ENCODE peak calls at places on chromosomes 6 and 20, in ten cellular contexts. J is IMR-90, I is stomach, S is A549, R is spleen, W is HCT116, E is tibial nerve, N is GM12891, M is heart left ventricle, V is transverse colon. X is an unnamed sample.

GRCh38 chr6:90184334-90185298 is 112.0 kb downstream of the BACH2 start:
- DNase-seq in M (no peak), N (no peak), V (no peak), J (peak; percentile 73), W (peak; percentile 15), E (no peak), R (no peak), S (no peak), I (peak; percentile 63), X (no peak)

GRCh38 chr6:108497883-108498282 is 62.8 kb upstream of the FOXO3 start:
- DNase-seq in N (no peak), J (peak; percentile 35), V (peak; percentile 12), E (no peak), W (peak; percentile 36), M (no peak), S (peak; percentile 4), R (no peak), I (no peak), X (no peak)

GRCh38 chr20:40664891-40665290 is 24.1 kb downstream of the MAFB start:
- DNase-seq in S (no peak), E (no peak), I (no peak), J (no peak), W (no peak), N (no peak), M (no peak), V (no peak), R (no peak), X (no peak)

GRCh38 chr6:121491576-121491975 is 56.1 kb downstream of the GJA1 start:
- DNase-seq in N (no peak), R (no peak), J (peak; percentile 16), E (no peak), W (no peak), S (no peak), M (no peak), V (no peak), I (no peak), X (no peak)

GRCh38 chr6:40695114-40695513 is 108.0 kb upstream of the LRFN2 start:
- DNase-seq in W (no peak), M (no peak), S (no peak), E (no peak), V (no peak), J (peak; percentile 1), N (no peak), R (no peak), I (no peak), X (no peak)

GRCh38 chr20:35111141-35111888 is 18.7 kb upstream of the TRPC4AP start:
- DNase-seq in W (no peak), R (no peak), E (no peak), V (no peak), M (no peak), J (peak; percentile 87), N (no peak), I (no peak), S (no peak), X (peak; percentile 64)

GRCh38 chr6:20366082-20366834 is 35.4 kb upstream of the E2F3 start:
- DNase-seq in J (no peak), N (no peak), M (no peak), I (no peak), E (no peak), V (peak; percentile 9), R (no peak), S (no peak), W (no peak), X (no peak)

GRCh38 chr6:128438311-128438916 is 82.0 kb downstream of the PTPRK start:
- DNase-seq in R (no peak), W (no peak), V (no peak), N (no peak), E (no peak), M (peak; percentile 34), I (no peak), J (no peak), S (no peak), X (no peak)

DNA sequence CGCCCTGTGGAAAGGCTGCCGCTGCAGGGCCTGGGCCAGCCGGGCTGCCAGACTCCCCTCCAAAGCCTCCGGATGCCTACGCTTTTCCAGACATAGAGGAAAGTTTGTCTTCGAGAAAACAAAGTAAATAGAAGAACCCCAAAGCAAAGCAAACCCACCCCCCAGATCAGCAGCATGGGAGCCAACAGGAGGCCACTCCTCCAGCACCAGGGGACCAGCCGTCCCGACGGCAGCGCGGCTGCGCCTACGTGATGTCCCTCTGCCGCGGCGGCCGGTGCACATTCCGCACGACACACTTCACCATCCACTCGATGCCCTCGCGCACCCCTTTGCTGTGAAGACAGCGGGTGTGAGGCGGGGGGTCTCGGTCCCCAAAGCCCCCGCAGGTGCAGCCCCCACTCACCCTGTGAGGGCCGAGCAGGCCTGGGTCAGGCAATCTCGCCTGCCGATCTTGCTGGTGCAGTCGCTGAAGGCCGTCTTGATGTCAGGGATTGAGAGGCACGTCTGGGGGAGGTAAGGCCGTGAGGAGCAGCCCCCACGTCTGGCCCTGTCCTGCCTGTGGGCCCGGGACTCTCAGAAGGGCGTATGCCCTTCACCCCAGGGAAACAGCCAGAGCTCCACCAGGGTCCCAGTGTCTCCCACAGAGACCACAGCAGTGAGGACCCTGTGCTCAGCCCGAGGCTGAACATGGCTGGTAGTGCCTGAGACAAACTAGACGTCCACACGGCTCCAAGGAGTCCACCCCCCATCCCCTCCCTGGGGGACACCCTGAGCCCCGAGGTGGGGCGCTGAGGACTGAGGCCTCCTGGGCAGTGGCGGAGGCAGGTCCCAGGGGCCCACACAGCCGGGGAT is 4.0 kb downstream of the TNFRSF6B start:
- DNase-seq in M (peak; percentile 27), R (peak; percentile 69), N (peak; percentile 22), S (no peak), I (no peak), J (no peak), E (no peak), V (no peak), W (no peak), X (no peak)
- TF ChIP-seq POLR2A in M (no peak), R (no peak), N (no peak), S (no peak), I (no peak), J (no peak), E (no peak), V (no peak), W (no peak), X (no peak)

DNA sequence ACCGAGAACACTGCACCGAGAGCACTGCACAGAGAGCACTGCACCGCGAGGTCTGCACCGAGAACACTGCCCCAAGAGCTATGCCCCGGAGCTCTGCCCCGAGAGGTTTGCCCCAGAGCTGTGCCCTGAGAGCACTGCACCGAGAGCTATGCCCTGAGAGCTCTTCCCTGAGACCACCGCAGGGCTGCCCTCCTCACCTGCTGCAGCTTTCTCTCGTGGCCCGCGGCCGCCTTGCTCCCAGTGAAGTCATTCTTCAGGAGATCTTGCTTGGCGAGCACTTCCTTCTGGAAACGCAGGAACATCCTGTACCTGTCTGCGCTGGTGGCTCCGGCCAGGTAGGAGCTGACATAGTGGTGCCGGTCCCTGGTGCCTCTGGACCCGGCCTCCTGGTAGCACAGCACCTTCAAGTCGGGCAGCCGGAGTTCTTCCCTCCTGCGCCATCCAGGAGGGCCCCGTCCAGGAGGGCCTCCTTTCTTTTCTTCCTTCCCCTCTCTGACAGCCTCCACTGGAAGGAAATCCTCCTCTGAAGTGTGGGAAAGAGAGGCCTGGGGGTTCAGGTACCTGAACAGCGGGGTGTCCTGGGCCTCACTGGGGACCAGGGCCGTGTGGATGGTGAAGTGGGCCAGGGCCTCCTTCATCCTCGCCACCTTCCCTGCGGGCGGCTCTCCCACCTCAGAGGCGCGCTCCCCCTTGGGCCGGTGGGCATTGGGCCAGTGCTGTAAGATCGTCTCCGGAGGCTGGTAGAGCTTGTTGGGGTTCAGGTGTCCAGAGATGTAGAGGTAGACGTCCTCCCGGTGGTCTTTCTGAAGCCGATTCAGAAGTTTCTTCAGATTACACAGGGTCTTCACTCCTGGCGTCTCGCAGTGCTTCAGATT is 7.8 kb downstream of the C6orf118 start:
- DNase-seq in S (no peak), W (no peak), R (no peak), N (no peak), V (no peak), M (no peak), E (no peak), I (no peak), J (no peak), X (no peak)
- TF ChIP-seq POLR2A in S (no peak), W (no peak), R (no peak), N (no peak), V (no peak), M (no peak), E (no peak), I (no peak), J (no peak), X (no peak)

GRCh38 chr6:142944126-142945066 is 580 bp downstream of the HIVEP2 start:
- DNase-seq in I (peak; percentile 84), W (peak; percentile 52), S (peak; percentile 29), E (peak; percentile 88), V (peak; percentile 89), N (peak; percentile 31), R (peak; percentile 95), J (peak; percentile 90), M (peak; percentile 94), X (peak; percentile 42)

GRCh38 chr6:142946181-142946923 is 1.4 kb upstream of the HIVEP2 start:
- DNase-seq in R (peak; percentile 95), W (peak; percentile 95), E (peak; percentile 94), I (peak; percentile 96), J (peak; percentile 98), N (peak; percentile 43), V (peak; percentile 97), S (peak; percentile 65), M (peak; percentile 100), X (peak; percentile 71)

GRCh38 chr6:142943746-142944125 is 1.2 kb downstream of the HIVEP2 start:
- DNase-seq in I (no peak), J (peak; percentile 48), V (peak; percentile 19), W (no peak), M (no peak), E (peak; percentile 20), S (no peak), R (peak; percentile 78), N (no peak), X (no peak)

GRCh38 chr6:142945446-142946180 is 637 bp upstream of the HIVEP2 start:
- DNase-seq in M (peak; percentile 72), J (no peak), E (no peak), S (peak; percentile 27), I (peak; percentile 49), R (peak; percentile 92), W (no peak), V (peak; percentile 63), N (peak; percentile 38), X (peak; percentile 37)

DNA sequence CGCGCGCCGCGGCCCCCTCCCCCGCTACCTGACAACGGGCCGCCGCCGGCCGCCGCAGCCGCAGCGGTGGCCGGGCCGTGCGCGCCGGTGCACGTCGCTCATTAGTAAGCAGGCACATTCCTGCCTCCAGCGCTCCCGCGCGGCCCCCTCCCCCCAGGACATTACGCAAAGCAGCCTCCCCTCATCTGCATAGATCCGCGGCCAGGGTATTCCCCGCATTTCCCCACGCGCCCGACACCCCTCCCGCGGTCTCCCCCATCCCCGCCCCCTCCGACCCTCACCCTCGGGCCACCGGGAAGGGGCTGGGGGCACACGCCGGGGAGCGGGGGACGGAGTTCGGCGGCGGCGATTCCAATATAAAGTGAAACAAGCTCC is at the start of gene HIVEP2:
- DNase-seq in S (peak; percentile 36), R (peak; percentile 94), M (peak; percentile 93), E (peak; percentile 84), J (peak; percentile 87), V (peak; percentile 91), W (no peak), N (peak; percentile 26), I (peak; percentile 88), X (peak; percentile 45)
- TF ChIP-seq POLR2A in S (no peak), R (no peak), M (no peak), E (no peak), J (peak; percentile 79), V (no peak), W (no peak), N (no peak), I (no peak), X (peak; percentile 33)

GRCh38 chr6:53347250-53347920 is 1.4 kb downstream of the ELOVL5 start:
- DNase-seq in I (no peak), V (no peak), W (no peak), N (no peak), S (no peak), E (no peak), R (no peak), J (peak; percentile 45), M (no peak), X (no peak)

GRCh38 chr6:53349209-53349693 is 501 bp upstream of the ELOVL5 start:
- DNase-seq in V (no peak), E (no peak), W (no peak), R (no peak), N (no peak), I (no peak), S (no peak), J (no peak), M (no peak), X (no peak)

GRCh38 chr6:53347921-53348435 is 772 bp downstream of the ELOVL5 start:
- DNase-seq in W (no peak), N (no peak), E (no peak), M (peak; percentile 76), R (peak; percentile 92), I (peak; percentile 36), J (peak; percentile 52), S (no peak), V (peak; percentile 61), X (peak; percentile 68)

GRCh38 chr6:53344993-53345392 is 3.8 kb downstream of the ELOVL5 start:
- DNase-seq in V (no peak), I (no peak), J (no peak), E (no peak), R (no peak), W (no peak), S (no peak), N (no peak), M (no peak), X (no peak)

DNA sequence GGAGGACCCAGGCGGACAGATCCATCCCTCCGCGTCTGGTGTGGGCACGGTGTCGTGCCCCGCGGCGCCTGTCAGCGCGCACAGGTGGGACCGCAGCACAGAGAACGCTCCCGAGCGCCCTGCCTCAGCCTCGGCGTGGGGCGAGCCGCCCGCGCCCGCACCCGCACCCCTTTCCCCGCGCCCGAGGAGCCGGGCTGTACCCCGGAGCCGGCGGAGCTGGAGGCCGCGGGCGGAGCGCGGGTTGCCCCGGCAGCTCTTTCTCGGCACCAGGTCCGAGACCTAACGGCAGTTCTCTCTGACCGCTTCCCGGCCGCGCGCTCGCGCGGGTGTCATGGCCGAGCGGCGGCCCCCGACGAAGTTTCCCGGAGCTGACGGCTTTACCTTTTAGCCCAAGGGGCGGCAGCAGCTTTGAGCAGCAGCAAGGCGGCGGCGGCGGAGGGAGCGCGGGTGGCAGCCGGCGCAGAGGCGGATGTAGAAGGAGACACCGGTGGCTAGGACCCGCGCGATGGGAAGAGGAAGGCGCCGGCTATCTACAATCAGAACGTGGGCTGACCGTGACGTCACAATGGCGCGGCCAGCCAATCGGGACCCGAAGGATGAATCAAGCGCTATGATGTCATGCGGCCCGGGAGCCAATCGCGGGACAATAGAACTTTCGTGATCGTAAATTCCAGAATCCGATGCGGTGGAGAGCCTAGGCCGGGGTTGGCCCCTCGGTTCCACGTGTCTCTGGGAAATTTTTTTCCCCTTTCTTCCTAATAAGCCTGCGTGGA is at the start of gene ELOVL5:
- DNase-seq in R (peak; percentile 98), N (peak; percentile 63), I (peak; percentile 89), M (peak; percentile 99), V (peak; percentile 94), J (peak; percentile 98), S (peak; percentile 81), W (peak; percentile 94), E (peak; percentile 100), X (peak; percentile 92)
- TF ChIP-seq POLR2A in R (peak; percentile 40), N (peak; percentile 49), I (no peak), M (peak; percentile 88), V (peak; percentile 78), J (peak; percentile 84), S (peak; percentile 67), W (peak; percentile 21), E (peak; percentile 92), X (peak; percentile 84)